ENCODE peak calls at places on chromosome 22, in seven cellular contexts. H is AG04450, U is IMR-90, I is GM06990, O is endodermal cell, Q is PC-3, S is foreskin fibroblast. C is an unnamed sample.
A peak's percentile ranks its signal among the peaks of the same experiment; 100 is the strongest.

GRCh38 chr22:43376765-43377485 is 33.8 kb upstream of the SCUBE1 start:
- DNase-seq in H (no peak), U (no peak), I (peak; percentile 37), O (peak; percentile 82), Q (no peak), S (no peak), C (no peak)

GRCh38 chr22:46627806-46628482 is 7.8 kb downstream of the GRAMD4 start:
- DNase-seq in H (no peak), U (no peak), I (no peak), O (no peak), Q (no peak), S (no peak), C (no peak)

GRCh38 chr22:32411388-32411787 is 659 bp downstream of the RTCB start:
- DNase-seq in H (no peak), U (peak; percentile 40), I (no peak), O (peak; percentile 43), Q (peak; percentile 58), S (no peak), C (no peak)

GRCh38 chr22:41620646-41621098 is at the start of gene DESI1:
- DNase-seq in H (no peak), U (no peak), I (no peak), O (no peak), Q (no peak), S (no peak), C (no peak)

GRCh38 chr22:36029406-36029755 is 757 bp upstream of the RBFOX2 start:
- DNase-seq in H (no peak), U (peak; percentile 38), I (no peak), O (no peak), Q (no peak), S (no peak), C (no peak)

GRCh38 chr22:45120931-45121330 is 42.8 kb upstream of the NUP50 start:
- DNase-seq in H (no peak), U (peak; percentile 54), I (no peak), O (no peak), Q (peak; percentile 74), S (no peak), C (no peak)

GRCh38 chr22:27488456-27489224 is 312.9 kb downstream of the MN1 start:
- DNase-seq in H (no peak), U (no peak), I (no peak), O (no peak), Q (peak; percentile 22), S (no peak), C (no peak)

GRCh38 chr22:22576244-22576988 is 17.4 kb upstream of the PRAME start:
- DNase-seq in H (no peak), U (peak; percentile 24), I (no peak), O (peak; percentile 94), Q (peak; percentile 64), S (peak; percentile 74), C (peak; percentile 80)

GRCh38 chr22:48256776-48257689 is 1494.6 kb downstream of the TBC1D22A start:
- DNase-seq in H (no peak), U (no peak), I (no peak), O (peak; percentile 31), Q (no peak), S (no peak), C (no peak)

GRCh38 chr22:44402196-44403111 is 89.7 kb upstream of the SHISAL1 start:
- DNase-seq in H (no peak), U (no peak), I (no peak), O (peak; percentile 24), Q (no peak), S (no peak), C (no peak)

GRCh38 chr22:36022162-36022561 is 6.5 kb downstream of the RBFOX2 start:
- DNase-seq in H (peak; percentile 73), U (peak; percentile 90), I (no peak), O (no peak), Q (no peak), S (peak; percentile 56), C (no peak)

GRCh38 chr22:31906086-31906485 is 38.2 kb upstream of the YWHAH start:
- DNase-seq in H (no peak), U (no peak), I (no peak), O (no peak), Q (no peak), S (no peak), C (no peak)

GRCh38 chr22:34587357-34588356 is 478.3 kb upstream of the ISX start:
- DNase-seq in H (no peak), U (no peak), I (no peak), O (no peak), Q (no peak), S (no peak), C (no peak)

GRCh38 chr22:30866216-30866615 is 102.4 kb downstream of the MORC2 start:
- DNase-seq in H (no peak), U (no peak), I (no peak), O (no peak), Q (no peak), S (no peak), C (no peak)

GRCh38 chr22:34475886-34476285 is 555.6 kb upstream of the LARGE1 start:
- DNase-seq in H (no peak), U (no peak), I (no peak), O (no peak), Q (no peak), S (no peak), C (no peak)

GRCh38 chr22:39478461-39478860 is 21.6 kb downstream of the MGAT3 start:
- DNase-seq in H (no peak), U (peak; percentile 6), I (no peak), O (peak; percentile 92), Q (peak; percentile 56), S (peak; percentile 29), C (peak; percentile 73)

DNA sequence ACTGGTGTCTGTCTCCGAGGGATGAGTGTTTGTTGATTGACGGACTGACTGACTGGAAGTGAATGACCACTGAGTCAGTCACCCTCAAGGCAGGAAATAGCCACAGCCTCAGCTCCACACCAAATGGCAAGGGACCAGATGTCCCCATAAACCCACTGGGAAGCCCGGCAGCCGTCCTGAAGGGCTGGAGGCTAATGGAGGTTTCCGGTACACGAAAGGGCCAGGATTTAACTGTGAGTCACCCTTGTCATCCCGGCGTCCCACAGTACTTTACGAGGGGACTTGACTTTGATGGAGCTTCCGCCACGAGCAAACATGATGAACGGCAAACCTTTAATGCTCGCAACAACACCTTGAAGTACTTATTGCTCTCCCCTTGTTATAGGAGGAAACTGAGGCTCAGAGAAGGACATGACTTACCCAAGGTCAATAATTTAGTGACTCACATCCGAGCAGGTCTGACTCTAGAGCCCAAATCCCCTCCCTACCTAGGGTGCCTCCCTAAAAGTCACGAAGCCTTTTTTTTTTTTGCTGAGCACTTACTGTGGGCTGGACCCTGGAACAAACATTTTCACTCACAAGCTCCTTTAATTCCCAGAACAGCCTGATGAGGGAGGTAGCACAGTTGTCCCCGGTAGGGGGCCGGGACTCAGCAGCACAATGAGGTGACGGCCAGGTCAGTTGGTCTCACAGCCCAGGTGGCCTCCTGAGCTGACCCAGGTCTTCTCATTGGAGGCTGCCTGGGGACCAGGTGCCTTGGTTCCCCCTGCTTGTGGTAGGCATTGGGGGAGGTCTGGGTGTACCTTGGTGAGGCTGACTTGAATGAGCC is 25.2 kb upstream of the GCAT start:
- DNase-seq in H (no peak), U (peak; percentile 44), I (no peak), O (peak; percentile 45), Q (peak; percentile 94), S (peak; percentile 84), C (no peak)
- TF ChIP-seq CTCF in H (no peak), U (no peak), I (peak; percentile 10), O (peak; percentile 62), Q (peak; percentile 50), S (peak; percentile 16), C (no peak)

DNA sequence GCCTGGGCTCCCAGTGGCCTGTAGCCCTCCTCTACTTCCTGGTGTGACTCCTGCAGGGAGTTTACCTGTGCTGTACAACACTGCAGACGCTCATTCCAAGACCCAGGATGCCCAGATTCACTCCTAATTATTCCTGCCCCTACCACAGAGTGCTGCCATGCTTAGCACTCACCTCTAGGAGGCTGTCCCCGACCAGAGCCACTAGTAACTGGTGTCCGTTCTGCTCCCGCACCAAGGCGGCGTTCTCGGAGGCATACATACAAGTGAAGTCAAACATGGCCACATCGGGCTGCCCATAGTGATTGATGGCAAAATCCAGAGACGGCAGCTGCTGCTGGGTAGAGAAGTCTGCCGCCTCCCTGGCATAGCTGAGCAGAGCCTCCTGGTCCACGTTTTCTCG is 122.3 kb upstream of the BID start:
- DNase-seq in H (no peak), U (peak; percentile 27), I (no peak), O (peak; percentile 88), Q (no peak), S (peak; percentile 21), C (peak; percentile 35)
- TF ChIP-seq CTCF in H (peak; percentile 56), U (peak; percentile 32), I (peak; percentile 22), O (peak; percentile 85), Q (peak; percentile 50), S (no peak), C (peak; percentile 45)

GRCh38 chr22:17114958-17115235 is 6.3 kb downstream of the TMEM121B start:
- DNase-seq in H (no peak), U (no peak), I (no peak), O (no peak), Q (no peak), S (no peak), C (no peak)
- TF ChIP-seq CTCF in H (no peak), U (no peak), I (no peak), O (no peak), Q (no peak), S (no peak), C (no peak)

DNA sequence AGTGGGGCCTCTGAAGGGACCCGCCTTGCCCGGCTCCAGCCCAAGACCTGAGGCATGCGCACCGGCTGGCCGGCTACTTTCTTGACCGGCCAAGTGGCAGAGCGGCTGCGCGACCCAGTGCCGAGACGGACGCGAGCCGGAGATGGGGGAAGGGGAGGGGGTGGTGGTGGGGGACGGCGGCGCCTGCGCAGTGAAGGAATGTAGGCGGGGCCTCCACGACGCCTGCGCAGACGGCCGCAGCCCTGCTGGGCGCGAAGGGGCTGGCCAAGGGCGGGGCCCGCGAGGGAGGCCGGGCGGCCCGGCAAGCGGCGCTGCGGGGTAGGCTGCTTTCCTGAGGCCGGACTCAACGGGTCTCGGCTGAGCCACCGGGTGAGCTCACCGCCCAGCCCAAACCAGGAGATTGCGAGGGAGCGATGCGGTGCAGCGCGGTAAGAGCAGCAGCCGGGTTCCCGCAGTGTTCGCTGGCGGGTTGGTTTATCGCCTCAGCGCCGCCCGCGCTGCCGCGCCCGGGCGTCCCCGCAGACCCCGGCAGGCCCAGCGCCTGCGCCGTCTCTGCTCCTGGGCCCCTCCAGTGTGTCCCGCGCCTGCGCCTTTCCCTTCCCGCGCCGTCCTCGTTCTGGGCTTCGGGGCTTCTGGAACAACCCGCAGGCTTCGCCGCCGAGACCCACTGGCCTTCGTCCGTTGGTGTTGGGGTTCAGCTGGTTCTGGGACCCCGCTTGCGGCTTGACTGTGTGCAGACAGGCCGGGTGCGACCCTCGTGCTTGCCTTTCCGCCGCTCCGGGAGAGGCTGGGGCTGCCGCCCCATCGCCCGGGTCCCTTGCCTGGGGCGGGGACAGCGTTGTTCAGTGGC is at the start of gene SPECC1L:
- DNase-seq in H (peak; percentile 85), U (peak; percentile 91), I (peak; percentile 94), O (peak; percentile 98), Q (peak; percentile 90), S (peak; percentile 97), C (peak; percentile 95)
- TF ChIP-seq CTCF in H (no peak), U (peak; percentile 36), I (peak; percentile 12), O (peak; percentile 22), Q (no peak), S (no peak), C (no peak)

C was measured in nephron progenitor cell.